ENCODE peak calls at places on chromosomes 1 and 21, in seven cellular contexts. One of them, this sample, is unnamed.

GRCh38 chr1:14626869-14627607 is 28.6 kb downstream of the KAZN start:
- DNase-seq in kidney epithelial cell: no peak
- DNase-seq in endodermal cell: peak
- DNase-seq in BJ: no peak
- DNase-seq in endothelial cell: no peak
- DNase-seq in right lobe of liver: no peak
- DNase-seq in foreskin fibroblast: peak
- DNase-seq in this sample: no peak

GRCh38 chr1:17874665-17875064 is 119.5 kb downstream of the ACTL8 start:
- DNase-seq in kidney epithelial cell: no peak
- DNase-seq in endodermal cell: peak
- DNase-seq in BJ: peak
- DNase-seq in endothelial cell: no peak
- DNase-seq in right lobe of liver: no peak
- DNase-seq in foreskin fibroblast: peak
- DNase-seq in this sample: no peak

GRCh38 chr1:203544485-203544884 is 50.5 kb downstream of the OPTC start:
- DNase-seq in kidney epithelial cell: no peak
- DNase-seq in endodermal cell: no peak
- DNase-seq in BJ: no peak
- DNase-seq in endothelial cell: no peak
- DNase-seq in right lobe of liver: no peak
- DNase-seq in foreskin fibroblast: no peak
- DNase-seq in this sample: no peak

GRCh38 chr1:57423135-57424131 is at the start of gene DAB1:
- DNase-seq in kidney epithelial cell: no peak
- DNase-seq in endodermal cell: peak
- DNase-seq in BJ: no peak
- DNase-seq in endothelial cell: peak
- DNase-seq in right lobe of liver: no peak
- DNase-seq in foreskin fibroblast: peak
- DNase-seq in this sample: no peak

GRCh38 chr21:37045139-37045538 is 27.7 kb downstream of the PIGP start:
- DNase-seq in kidney epithelial cell: no peak
- DNase-seq in endodermal cell: no peak
- DNase-seq in BJ: no peak
- DNase-seq in endothelial cell: no peak
- DNase-seq in right lobe of liver: no peak
- DNase-seq in foreskin fibroblast: no peak
- DNase-seq in this sample: no peak

GRCh38 chr1:29251164-29252130 is 15.1 kb downstream of the PTPRU start:
- DNase-seq in kidney epithelial cell: no peak
- DNase-seq in endodermal cell: peak
- DNase-seq in BJ: no peak
- DNase-seq in endothelial cell: no peak
- DNase-seq in right lobe of liver: no peak
- DNase-seq in foreskin fibroblast: no peak
- DNase-seq in this sample: no peak

GRCh38 chr1:9589719-9590157 is 1.0 kb downstream of the TMEM201 start:
- DNase-seq in kidney epithelial cell: no peak
- DNase-seq in endodermal cell: no peak
- DNase-seq in BJ: no peak
- DNase-seq in endothelial cell: no peak
- DNase-seq in right lobe of liver: no peak
- DNase-seq in foreskin fibroblast: peak
- DNase-seq in this sample: no peak

GRCh38 chr1:183198463-183198862 is 12.4 kb downstream of the LAMC2 start:
- DNase-seq in kidney epithelial cell: peak
- DNase-seq in endodermal cell: no peak
- DNase-seq in BJ: no peak
- DNase-seq in endothelial cell: no peak
- DNase-seq in right lobe of liver: no peak
- DNase-seq in foreskin fibroblast: peak
- DNase-seq in this sample: no peak

GRCh38 chr21:38793926-38794713 is 11.6 kb upstream of the ETS2 start:
- DNase-seq in kidney epithelial cell: no peak
- DNase-seq in endodermal cell: no peak
- DNase-seq in BJ: no peak
- DNase-seq in endothelial cell: no peak
- DNase-seq in right lobe of liver: no peak
- DNase-seq in foreskin fibroblast: no peak
- DNase-seq in this sample: no peak

GRCh38 chr1:115112496-115113375 is 23.4 kb upstream of the TSPAN2 start:
- DNase-seq in kidney epithelial cell: no peak
- DNase-seq in endodermal cell: peak
- DNase-seq in BJ: no peak
- DNase-seq in endothelial cell: peak
- DNase-seq in right lobe of liver: peak
- DNase-seq in foreskin fibroblast: peak
- DNase-seq in this sample: peak

GRCh38 chr1:88684482-88685238 is 587 bp downstream of the PKN2 start:
- DNase-seq in kidney epithelial cell: no peak
- DNase-seq in endodermal cell: peak
- DNase-seq in BJ: no peak
- DNase-seq in endothelial cell: peak
- DNase-seq in right lobe of liver: peak
- DNase-seq in foreskin fibroblast: peak
- DNase-seq in this sample: peak

GRCh38 chr1:226082959-226083302 is 20.4 kb downstream of the H3-3A start:
- DNase-seq in kidney epithelial cell: no peak
- DNase-seq in endodermal cell: peak
- DNase-seq in BJ: no peak
- DNase-seq in endothelial cell: peak
- DNase-seq in right lobe of liver: peak
- DNase-seq in foreskin fibroblast: peak
- DNase-seq in this sample: peak

GRCh38 chr1:220067246-220068204 is 21.2 kb upstream of the EPRS1 start:
- DNase-seq in kidney epithelial cell: no peak
- DNase-seq in endodermal cell: no peak
- DNase-seq in BJ: no peak
- DNase-seq in endothelial cell: no peak
- DNase-seq in right lobe of liver: no peak
- DNase-seq in foreskin fibroblast: peak
- DNase-seq in this sample: peak

GRCh38 chr1:238898856-238899255 is 487.5 kb upstream of the CHRM3 start:
- DNase-seq in kidney epithelial cell: peak
- DNase-seq in endodermal cell: no peak
- DNase-seq in BJ: no peak
- DNase-seq in endothelial cell: no peak
- DNase-seq in right lobe of liver: no peak
- DNase-seq in foreskin fibroblast: no peak
- DNase-seq in this sample: no peak

GRCh38 chr1:63799324-63799723 is 25.5 kb downstream of the ROR1 start:
- DNase-seq in kidney epithelial cell: no peak
- DNase-seq in endodermal cell: no peak
- DNase-seq in BJ: no peak
- DNase-seq in endothelial cell: no peak
- DNase-seq in right lobe of liver: no peak
- DNase-seq in foreskin fibroblast: peak
- DNase-seq in this sample: no peak

GRCh38 chr21:33856893-33857527 is 58.6 kb downstream of the ATP5PO start:
- DNase-seq in kidney epithelial cell: no peak
- DNase-seq in endodermal cell: no peak
- DNase-seq in BJ: no peak
- DNase-seq in endothelial cell: no peak
- DNase-seq in right lobe of liver: no peak
- DNase-seq in foreskin fibroblast: peak
- DNase-seq in this sample: no peak

GRCh38 chr1:212749924-212750535 is 41.5 kb downstream of the NSL1 start:
- DNase-seq in kidney epithelial cell: peak
- DNase-seq in endodermal cell: peak
- DNase-seq in BJ: no peak
- DNase-seq in endothelial cell: no peak
- DNase-seq in right lobe of liver: no peak
- DNase-seq in foreskin fibroblast: peak
- DNase-seq in this sample: peak

GRCh38 chr1:217534566-217534965 is 96.3 kb downstream of the GPATCH2 start:
- DNase-seq in kidney epithelial cell: no peak
- DNase-seq in endodermal cell: no peak
- DNase-seq in BJ: no peak
- DNase-seq in endothelial cell: no peak
- DNase-seq in right lobe of liver: no peak
- DNase-seq in foreskin fibroblast: no peak
- DNase-seq in this sample: no peak

GRCh38 chr1:221174598-221174997 is 295.4 kb downstream of the HLX start:
- DNase-seq in kidney epithelial cell: no peak
- DNase-seq in endodermal cell: peak
- DNase-seq in BJ: no peak
- DNase-seq in endothelial cell: no peak
- DNase-seq in right lobe of liver: no peak
- DNase-seq in foreskin fibroblast: no peak
- DNase-seq in this sample: no peak

GRCh38 chr1:34433099-34433498 is 256.4 kb downstream of the C1orf94 start:
- DNase-seq in kidney epithelial cell: no peak
- DNase-seq in endodermal cell: no peak
- DNase-seq in BJ: no peak
- DNase-seq in endothelial cell: no peak
- DNase-seq in right lobe of liver: no peak
- DNase-seq in foreskin fibroblast: no peak
- DNase-seq in this sample: no peak

GRCh38 chr1:3267550-3268270 is 186.8 kb upstream of the ARHGEF16 start:
- DNase-seq in kidney epithelial cell: no peak
- DNase-seq in endodermal cell: no peak
- DNase-seq in BJ: no peak
- DNase-seq in endothelial cell: no peak
- DNase-seq in right lobe of liver: no peak
- DNase-seq in foreskin fibroblast: no peak
- DNase-seq in this sample: no peak

GRCh38 chr1:201214461-201214860 is 23.8 kb downstream of the IGFN1 start:
- DNase-seq in kidney epithelial cell: no peak
- DNase-seq in endodermal cell: peak
- DNase-seq in BJ: no peak
- DNase-seq in endothelial cell: no peak
- DNase-seq in right lobe of liver: peak
- DNase-seq in foreskin fibroblast: peak
- DNase-seq in this sample: no peak

GRCh38 chr1:98323906-98324358 is 337.6 kb upstream of the SNX7 start:
- DNase-seq in kidney epithelial cell: peak
- DNase-seq in endodermal cell: peak
- DNase-seq in BJ: peak
- DNase-seq in endothelial cell: peak
- DNase-seq in right lobe of liver: no peak
- DNase-seq in foreskin fibroblast: peak
- DNase-seq in this sample: peak

GRCh38 chr1:192783793-192784192 is 25.0 kb upstream of the RGS2 start:
- DNase-seq in kidney epithelial cell: no peak
- DNase-seq in endodermal cell: no peak
- DNase-seq in BJ: no peak
- DNase-seq in endothelial cell: no peak
- DNase-seq in right lobe of liver: no peak
- DNase-seq in foreskin fibroblast: no peak
- DNase-seq in this sample: no peak

GRCh38 chr1:9593492-9594465 is 5.1 kb downstream of the TMEM201 start:
- DNase-seq in kidney epithelial cell: peak
- DNase-seq in endodermal cell: peak
- DNase-seq in BJ: no peak
- DNase-seq in endothelial cell: peak
- DNase-seq in right lobe of liver: no peak
- DNase-seq in foreskin fibroblast: peak
- DNase-seq in this sample: no peak

GRCh38 chr1:247864644-247865043 is 7.7 kb downstream of the TRIM58 start:
- DNase-seq in kidney epithelial cell: no peak
- DNase-seq in endodermal cell: no peak
- DNase-seq in BJ: no peak
- DNase-seq in endothelial cell: no peak
- DNase-seq in right lobe of liver: no peak
- DNase-seq in foreskin fibroblast: no peak
- DNase-seq in this sample: no peak

GRCh38 chr1:204307334-204307883 is 52.3 kb downstream of the PLEKHA6 start:
- DNase-seq in kidney epithelial cell: no peak
- DNase-seq in endodermal cell: peak
- DNase-seq in BJ: no peak
- DNase-seq in endothelial cell: peak
- DNase-seq in right lobe of liver: no peak
- DNase-seq in foreskin fibroblast: peak
- DNase-seq in this sample: no peak

GRCh38 chr1:160629286-160630210 is 17.3 kb downstream of the SLAMF1 start:
- DNase-seq in kidney epithelial cell: no peak
- DNase-seq in endodermal cell: no peak
- DNase-seq in BJ: no peak
- DNase-seq in endothelial cell: no peak
- DNase-seq in right lobe of liver: no peak
- DNase-seq in foreskin fibroblast: no peak
- DNase-seq in this sample: no peak

GRCh38 chr1:1969505-1969900 is 34.1 kb downstream of the CFAP74 start:
- DNase-seq in kidney epithelial cell: no peak
- DNase-seq in endodermal cell: no peak
- DNase-seq in BJ: no peak
- DNase-seq in endothelial cell: no peak
- DNase-seq in right lobe of liver: no peak
- DNase-seq in foreskin fibroblast: no peak
- DNase-seq in this sample: no peak

GRCh38 chr21:41847066-41847804 is 31.9 kb downstream of the PRDM15 start:
- DNase-seq in kidney epithelial cell: no peak
- DNase-seq in endodermal cell: peak
- DNase-seq in BJ: no peak
- DNase-seq in endothelial cell: no peak
- DNase-seq in right lobe of liver: no peak
- DNase-seq in foreskin fibroblast: peak
- DNase-seq in this sample: no peak
- TF ChIP-seq CTCF in kidney epithelial cell: peak
- TF ChIP-seq CTCF in endodermal cell: peak
- TF ChIP-seq CTCF in BJ: peak
- TF ChIP-seq CTCF in endothelial cell: no peak
- TF ChIP-seq CTCF in right lobe of liver: no peak
- TF ChIP-seq CTCF in foreskin fibroblast: peak
- TF ChIP-seq CTCF in this sample: no peak

GRCh38 chr1:188463919-188464318 is 1635.2 kb downstream of the PLA2G4A start:
- DNase-seq in kidney epithelial cell: no peak
- DNase-seq in endodermal cell: no peak
- DNase-seq in BJ: no peak
- DNase-seq in endothelial cell: no peak
- DNase-seq in right lobe of liver: no peak
- DNase-seq in foreskin fibroblast: peak
- DNase-seq in this sample: no peak
- TF ChIP-seq CTCF in kidney epithelial cell: no peak
- TF ChIP-seq CTCF in endodermal cell: peak
- TF ChIP-seq CTCF in BJ: no peak
- TF ChIP-seq CTCF in endothelial cell: no peak
- TF ChIP-seq CTCF in right lobe of liver: no peak
- TF ChIP-seq CTCF in foreskin fibroblast: no peak
- TF ChIP-seq CTCF in this sample: no peak

DNA sequence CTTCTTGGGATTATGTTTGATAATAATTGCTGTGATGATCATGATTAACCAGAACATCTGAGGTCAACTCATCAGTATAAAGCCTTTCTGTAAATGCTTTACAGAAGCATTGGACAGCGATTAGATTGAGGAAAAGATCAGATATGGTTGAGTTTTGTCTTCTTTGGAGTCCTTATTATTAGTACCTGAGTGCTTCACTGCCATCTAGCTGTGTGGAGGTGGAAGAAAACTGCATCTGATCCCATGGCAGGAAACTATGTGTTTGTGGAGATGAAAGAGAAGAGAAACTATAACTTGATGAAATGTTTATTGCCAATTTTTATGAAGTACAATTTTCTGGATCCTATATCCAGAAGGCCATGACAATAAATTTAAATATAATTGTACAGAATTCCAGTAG is 11.4 kb downstream of the FLG2 start:
- DNase-seq in kidney epithelial cell: no peak
- DNase-seq in endodermal cell: no peak
- DNase-seq in BJ: no peak
- DNase-seq in endothelial cell: no peak
- DNase-seq in right lobe of liver: no peak
- DNase-seq in foreskin fibroblast: no peak
- DNase-seq in this sample: no peak
- TF ChIP-seq CTCF in kidney epithelial cell: peak
- TF ChIP-seq CTCF in endodermal cell: no peak
- TF ChIP-seq CTCF in BJ: peak
- TF ChIP-seq CTCF in endothelial cell: no peak
- TF ChIP-seq CTCF in right lobe of liver: no peak
- TF ChIP-seq CTCF in foreskin fibroblast: peak
- TF ChIP-seq CTCF in this sample: peak

GRCh38 chr1:31745898-31746668 is 18.1 kb downstream of the ADGRB2 start:
- DNase-seq in kidney epithelial cell: no peak
- DNase-seq in endodermal cell: no peak
- DNase-seq in BJ: no peak
- DNase-seq in endothelial cell: no peak
- DNase-seq in right lobe of liver: no peak
- DNase-seq in foreskin fibroblast: no peak
- DNase-seq in this sample: no peak
- TF ChIP-seq CTCF in kidney epithelial cell: no peak
- TF ChIP-seq CTCF in endodermal cell: no peak
- TF ChIP-seq CTCF in BJ: no peak
- TF ChIP-seq CTCF in endothelial cell: no peak
- TF ChIP-seq CTCF in right lobe of liver: no peak
- TF ChIP-seq CTCF in foreskin fibroblast: no peak
- TF ChIP-seq CTCF in this sample: peak

This sample was measured in PC-9.